ENCODE peak calls at places on chromosomes 5 and 9, in four cellular contexts. C, D, R and P are unnamed samples.

GRCh38 chr5:77844408-77845272 is 68.5 kb upstream of the TBCA start:
- DNase-seq in R (peak), D (no peak), C (no peak), P (peak)

GRCh38 chr5:801472-801871 is 16.9 kb upstream of the ZDHHC11B start:
- DNase-seq in D (no peak), R (no peak), C (no peak), P (no peak)

GRCh38 chr5:115626444-115626823 is 598 bp upstream of the TMED7 start:
- DNase-seq in C (no peak), D (no peak), R (no peak), P (peak)

GRCh38 chr5:146584750-146585149 is 68.8 kb upstream of the GPR151 start:
- DNase-seq in D (no peak), C (no peak), R (no peak), P (no peak)

GRCh38 chr5:147321569-147321968 is 86.7 kb downstream of the STK32A start:
- DNase-seq in D (no peak), C (no peak), R (no peak), P (no peak)

GRCh38 chr5:150836703-150837102 is 9.6 kb upstream of the IRGM start:
- DNase-seq in C (no peak), D (no peak), R (no peak), P (no peak)

GRCh38 chr9:121545875-121546423 is 46.3 kb upstream of the GGTA1 start:
- DNase-seq in R (peak), D (peak), C (peak), P (peak)

GRCh38 chr9:112158629-112159228 is 16.4 kb downstream of the SUSD1 start:
- DNase-seq in D (no peak), R (no peak), C (no peak), P (no peak)

GRCh38 chr5:35114698-35115097 is 66.9 kb upstream of the AGXT2 start:
- DNase-seq in D (no peak), R (no peak), C (no peak), P (no peak)

GRCh38 chr5:3600106-3600997 is 4.7 kb downstream of the IRX1 start:
- DNase-seq in C (no peak), R (no peak), D (no peak), P (no peak)

GRCh38 chr9:4691794-4692193 is 12.4 kb downstream of the CDC37L1 start:
- DNase-seq in R (peak), C (no peak), D (no peak), P (peak)

GRCh38 chr9:132989014-132989310 is 10.5 kb downstream of the GFI1B start:
- DNase-seq in D (no peak), R (no peak), C (no peak), P (no peak)